ENCODE peak calls at places on chromosome 5, in five cellular contexts. One of them, this sample, is unnamed.

GRCh38 chr5:12245429-12245828 is 341.2 kb upstream of the CTNND2 start:
- DNase-seq in aorta: no peak
- DNase-seq in heart left ventricle: no peak
- DNase-seq in stimulated activated naive CD4-positive, alpha-beta T cell treated with Interleukin-2 at 50 U/mL for 16 hours: no peak
- DNase-seq in psoas muscle: no peak
- DNase-seq in this sample: no peak

GRCh38 chr5:172713113-172713808 is 57.7 kb downstream of the DUSP1 start:
- DNase-seq in heart left ventricle: peak; percentile 29
- DNase-seq in stimulated activated naive CD4-positive, alpha-beta T cell treated with Interleukin-2 at 50 U/mL for 16 hours: peak; percentile 57
- DNase-seq in psoas muscle: peak; percentile 84
- DNase-seq in aorta: peak; percentile 72
- DNase-seq in this sample: peak; percentile 76

GRCh38 chr5:58773744-58774441 is 191.0 kb downstream of the RAB3C start:
- DNase-seq in psoas muscle: peak; percentile 41
- DNase-seq in heart left ventricle: peak; percentile 55
- DNase-seq in stimulated activated naive CD4-positive, alpha-beta T cell treated with Interleukin-2 at 50 U/mL for 16 hours: no peak
- DNase-seq in aorta: no peak
- DNase-seq in this sample: no peak

GRCh38 chr5:6712582-6713273 is 504 bp upstream of the TENT4A start:
- DNase-seq in psoas muscle: peak; percentile 99
- DNase-seq in heart left ventricle: peak; percentile 98
- DNase-seq in aorta: peak; percentile 98
- DNase-seq in stimulated activated naive CD4-positive, alpha-beta T cell treated with Interleukin-2 at 50 U/mL for 16 hours: peak; percentile 94
- DNase-seq in this sample: peak; percentile 97

GRCh38 chr5:34045996-34046395 is 3.0 kb upstream of the C1QTNF3 start:
- DNase-seq in aorta: no peak
- DNase-seq in heart left ventricle: no peak
- DNase-seq in stimulated activated naive CD4-positive, alpha-beta T cell treated with Interleukin-2 at 50 U/mL for 16 hours: no peak
- DNase-seq in psoas muscle: no peak
- DNase-seq in this sample: no peak

GRCh38 chr5:2126512-2126911 is 243.8 kb upstream of the IRX4 start:
- DNase-seq in psoas muscle: no peak
- DNase-seq in aorta: no peak
- DNase-seq in heart left ventricle: no peak
- DNase-seq in stimulated activated naive CD4-positive, alpha-beta T cell treated with Interleukin-2 at 50 U/mL for 16 hours: no peak
- DNase-seq in this sample: no peak

GRCh38 chr5:41012318-41012717 is 58.8 kb downstream of the MROH2B start:
- DNase-seq in psoas muscle: no peak
- DNase-seq in aorta: no peak
- DNase-seq in stimulated activated naive CD4-positive, alpha-beta T cell treated with Interleukin-2 at 50 U/mL for 16 hours: no peak
- DNase-seq in heart left ventricle: no peak
- DNase-seq in this sample: no peak

GRCh38 chr5:43514471-43514815 is 505 bp downstream of the C5orf34 start:
- DNase-seq in stimulated activated naive CD4-positive, alpha-beta T cell treated with Interleukin-2 at 50 U/mL for 16 hours: peak; percentile 67
- DNase-seq in psoas muscle: no peak
- DNase-seq in aorta: no peak
- DNase-seq in heart left ventricle: no peak
- DNase-seq in this sample: no peak

GRCh38 chr5:139021346-139021745 is 146.2 kb upstream of the LRRTM2 start:
- DNase-seq in heart left ventricle: no peak
- DNase-seq in stimulated activated naive CD4-positive, alpha-beta T cell treated with Interleukin-2 at 50 U/mL for 16 hours: no peak
- DNase-seq in psoas muscle: no peak
- DNase-seq in aorta: no peak
- DNase-seq in this sample: no peak

GRCh38 chr5:176530983-176531901 is 6.0 kb downstream of the RNF44 start:
- DNase-seq in aorta: no peak
- DNase-seq in psoas muscle: no peak
- DNase-seq in stimulated activated naive CD4-positive, alpha-beta T cell treated with Interleukin-2 at 50 U/mL for 16 hours: peak; percentile 14
- DNase-seq in heart left ventricle: peak; percentile 56
- DNase-seq in this sample: peak; percentile 41

GRCh38 chr5:120388016-120388781 is 75.9 kb upstream of the PRR16 start:
- DNase-seq in stimulated activated naive CD4-positive, alpha-beta T cell treated with Interleukin-2 at 50 U/mL for 16 hours: no peak
- DNase-seq in aorta: no peak
- DNase-seq in psoas muscle: no peak
- DNase-seq in heart left ventricle: no peak
- DNase-seq in this sample: no peak

GRCh38 chr5:56962286-56962685 is 10.4 kb upstream of the MIER3 start:
- DNase-seq in heart left ventricle: no peak
- DNase-seq in stimulated activated naive CD4-positive, alpha-beta T cell treated with Interleukin-2 at 50 U/mL for 16 hours: no peak
- DNase-seq in aorta: no peak
- DNase-seq in psoas muscle: no peak
- DNase-seq in this sample: no peak

GRCh38 chr5:67793966-67794365 is 421.6 kb upstream of the PIK3R1 start:
- DNase-seq in heart left ventricle: no peak
- DNase-seq in aorta: no peak
- DNase-seq in stimulated activated naive CD4-positive, alpha-beta T cell treated with Interleukin-2 at 50 U/mL for 16 hours: no peak
- DNase-seq in psoas muscle: no peak
- DNase-seq in this sample: no peak

GRCh38 chr5:141330299-141331080 is at the start of gene PCDHGA1:
- DNase-seq in aorta: no peak
- DNase-seq in psoas muscle: no peak
- DNase-seq in stimulated activated naive CD4-positive, alpha-beta T cell treated with Interleukin-2 at 50 U/mL for 16 hours: peak; percentile 11
- DNase-seq in heart left ventricle: peak; percentile 47
- DNase-seq in this sample: no peak

GRCh38 chr5:36692791-36693763 is 86.7 kb downstream of the SLC1A3 start:
- DNase-seq in psoas muscle: peak; percentile 91
- DNase-seq in heart left ventricle: peak; percentile 86
- DNase-seq in aorta: peak; percentile 87
- DNase-seq in stimulated activated naive CD4-positive, alpha-beta T cell treated with Interleukin-2 at 50 U/mL for 16 hours: peak; percentile 2
- DNase-seq in this sample: peak; percentile 86

GRCh38 chr5:150409638-150410523 is 2.8 kb downstream of the CD74 start:
- DNase-seq in stimulated activated naive CD4-positive, alpha-beta T cell treated with Interleukin-2 at 50 U/mL for 16 hours: no peak
- DNase-seq in psoas muscle: peak; percentile 77
- DNase-seq in aorta: peak; percentile 88
- DNase-seq in heart left ventricle: peak; percentile 85
- DNase-seq in this sample: peak; percentile 84

GRCh38 chr5:141512390-141513020 is 23.6 kb downstream of the PCDHGC5 start:
- DNase-seq in heart left ventricle: peak; percentile 89
- DNase-seq in aorta: peak; percentile 92
- DNase-seq in psoas muscle: peak; percentile 90
- DNase-seq in stimulated activated naive CD4-positive, alpha-beta T cell treated with Interleukin-2 at 50 U/mL for 16 hours: peak; percentile 81
- DNase-seq in this sample: peak; percentile 91

GRCh38 chr5:92513067-92513466 is 1068.0 kb downstream of the NR2F1-AS1 start:
- DNase-seq in psoas muscle: no peak
- DNase-seq in stimulated activated naive CD4-positive, alpha-beta T cell treated with Interleukin-2 at 50 U/mL for 16 hours: no peak
- DNase-seq in heart left ventricle: no peak
- DNase-seq in aorta: no peak
- DNase-seq in this sample: no peak